ENCODE peak calls at places on chromosomes 7 and 10, in four cellular contexts. One of them, this sample, is unnamed. For H3K27me3 and H3K4me1, the result is how much of the 10 kb centered on the place peaks cover.

GRCh38 chr7:95859434-95859833 is 87.1 kb downstream of the DYNC1I1 start:
- DNase-seq in PC-3: peak
- DNase-seq in Peyer's patch: no peak
- DNase-seq in right cardiac atrium: no peak
- DNase-seq in this sample: no peak

GRCh38 chr10:124003070-124003419 is 90.4 kb downstream of the CHST15 start:
- DNase-seq in PC-3: no peak
- DNase-seq in Peyer's patch: peak
- DNase-seq in right cardiac atrium: no peak
- DNase-seq in this sample: no peak

GRCh38 chr10:31773749-31774148 is 154.9 kb downstream of the ARHGAP12 start:
- DNase-seq in PC-3: no peak
- DNase-seq in Peyer's patch: no peak
- DNase-seq in right cardiac atrium: no peak
- DNase-seq in this sample: no peak

GRCh38 chr10:124106241-124106905 is 13.0 kb upstream of the CHST15 start:
- DNase-seq in PC-3: peak
- DNase-seq in Peyer's patch: peak
- DNase-seq in right cardiac atrium: peak
- DNase-seq in this sample: peak

GRCh38 chr7:3427957-3428356 is 126.9 kb downstream of the SDK1 start:
- DNase-seq in PC-3: peak
- DNase-seq in Peyer's patch: no peak
- DNase-seq in right cardiac atrium: no peak
- DNase-seq in this sample: peak

GRCh38 chr7:2209146-2209960 is 23.4 kb downstream of the MAD1L1 start:
- DNase-seq in PC-3: peak
- DNase-seq in Peyer's patch: peak
- DNase-seq in right cardiac atrium: peak
- DNase-seq in this sample: peak

GRCh38 chr7:116236020-116236630 is 25.8 kb downstream of the TES start:
- DNase-seq in PC-3: peak
- DNase-seq in Peyer's patch: peak
- DNase-seq in right cardiac atrium: peak
- DNase-seq in this sample: peak

GRCh38 chr7:157470699-157471098 is 133.9 kb downstream of the DNAJB6 start:
- DNase-seq in PC-3: no peak
- DNase-seq in Peyer's patch: peak
- DNase-seq in right cardiac atrium: no peak
- DNase-seq in this sample: no peak

GRCh38 chr7:40733578-40733977 is 598.8 kb downstream of the SUGCT start:
- DNase-seq in PC-3: no peak
- DNase-seq in Peyer's patch: no peak
- DNase-seq in right cardiac atrium: no peak
- DNase-seq in this sample: no peak

GRCh38 chr10:99443483-99443882 is 13.1 kb upstream of the GOT1 start:
- DNase-seq in PC-3: no peak
- DNase-seq in Peyer's patch: no peak
- DNase-seq in right cardiac atrium: no peak
- DNase-seq in this sample: no peak

GRCh38 chr7:156895024-156895780 is 2.2 kb upstream of the LMBR1 start:
- DNase-seq in PC-3: no peak
- DNase-seq in Peyer's patch: no peak
- DNase-seq in right cardiac atrium: no peak
- DNase-seq in this sample: no peak

GRCh38 chr7:92751902-92752901 is 84.2 kb downstream of the CDK6 start:
- DNase-seq in PC-3: peak
- DNase-seq in Peyer's patch: no peak
- DNase-seq in right cardiac atrium: no peak
- DNase-seq in this sample: no peak

GRCh38 chr10:119724630-119725549 is 960 bp upstream of the INPP5F start:
- DNase-seq in PC-3: no peak
- DNase-seq in Peyer's patch: no peak
- DNase-seq in right cardiac atrium: no peak
- DNase-seq in this sample: no peak

GRCh38 chr10:90138844-90139243 is 437.5 kb downstream of the KIF20B start:
- DNase-seq in PC-3: peak
- DNase-seq in Peyer's patch: no peak
- DNase-seq in right cardiac atrium: no peak
- DNase-seq in this sample: peak

GRCh38 chr7:46930336-46930735 is 651.6 kb downstream of the TNS3 start:
- DNase-seq in PC-3: peak
- DNase-seq in Peyer's patch: no peak
- DNase-seq in right cardiac atrium: peak
- DNase-seq in this sample: no peak

GRCh38 chr10:117214401-117214800 is 17.1 kb downstream of the KCNK18 start:
- DNase-seq in PC-3: peak
- DNase-seq in Peyer's patch: no peak
- DNase-seq in right cardiac atrium: no peak
- DNase-seq in this sample: no peak

GRCh38 chr7:91242097-91242846 is 22.0 kb upstream of the FZD1 start:
- DNase-seq in PC-3: peak
- DNase-seq in Peyer's patch: no peak
- DNase-seq in right cardiac atrium: no peak
- DNase-seq in this sample: no peak

GRCh38 chr7:20440472-20441105 is 109.9 kb downstream of the ITGB8 start:
- DNase-seq in PC-3: peak
- DNase-seq in Peyer's patch: peak
- DNase-seq in right cardiac atrium: peak
- DNase-seq in this sample: peak

GRCh38 chr7:92621026-92621540 is 30.9 kb upstream of the FAM133B start:
- DNase-seq in PC-3: peak
- DNase-seq in Peyer's patch: peak
- DNase-seq in right cardiac atrium: peak
- DNase-seq in this sample: peak

GRCh38 chr10:33387720-33388119 is 53.3 kb upstream of the NRP1 start:
- DNase-seq in PC-3: no peak
- DNase-seq in Peyer's patch: no peak
- DNase-seq in right cardiac atrium: no peak
- DNase-seq in this sample: no peak

GRCh38 chr10:110762109-110762848 is 109.4 kb upstream of the PDCD4 start:
- DNase-seq in PC-3: no peak
- DNase-seq in Peyer's patch: no peak
- DNase-seq in right cardiac atrium: no peak
- DNase-seq in this sample: no peak

GRCh38 chr7:141366098-141366621 is 185.1 kb upstream of the AGK start:
- DNase-seq in PC-3: no peak
- DNase-seq in Peyer's patch: no peak
- DNase-seq in right cardiac atrium: no peak
- DNase-seq in this sample: no peak

GRCh38 chr10:128697437-128697836 is 571.2 kb upstream of the MKI67 start:
- DNase-seq in PC-3: no peak
- DNase-seq in Peyer's patch: no peak
- DNase-seq in right cardiac atrium: no peak
- DNase-seq in this sample: no peak

GRCh38 chr10:36671607-36672006 is 453.8 kb upstream of the ANKRD30A start:
- DNase-seq in PC-3: peak
- DNase-seq in Peyer's patch: no peak
- DNase-seq in right cardiac atrium: no peak
- DNase-seq in this sample: no peak

GRCh38 chr7:2701832-2702593 is 14.0 kb downstream of the AMZ1 start:
- DNase-seq in PC-3: no peak
- DNase-seq in Peyer's patch: no peak
- DNase-seq in right cardiac atrium: peak
- DNase-seq in this sample: peak

GRCh38 chr10:15563161-15563715 is 156.5 kb downstream of the ITGA8 start:
- DNase-seq in PC-3: no peak
- DNase-seq in Peyer's patch: no peak
- DNase-seq in right cardiac atrium: no peak
- DNase-seq in this sample: no peak

GRCh38 chr7:35519971-35520809 is 174.7 kb downstream of the HERPUD2 start:
- DNase-seq in PC-3: peak
- DNase-seq in Peyer's patch: peak
- DNase-seq in right cardiac atrium: peak
- DNase-seq in this sample: peak

GRCh38 chr10:99346247-99346646 is 17.1 kb downstream of the CNNM1 start:
- DNase-seq in PC-3: peak
- DNase-seq in Peyer's patch: no peak
- DNase-seq in right cardiac atrium: no peak
- DNase-seq in this sample: peak

GRCh38 chr7:30412810-30413504 is 65.6 kb downstream of the NOD1 start:
- DNase-seq in PC-3: peak
- DNase-seq in Peyer's patch: peak
- DNase-seq in right cardiac atrium: no peak
- DNase-seq in this sample: peak

GRCh38 chr10:23534328-23534727 is 95.5 kb downstream of the OTUD1 start:
- DNase-seq in PC-3: no peak
- DNase-seq in Peyer's patch: no peak
- DNase-seq in right cardiac atrium: no peak
- DNase-seq in this sample: no peak

GRCh38 chr10:113059001-113059780 is 109.1 kb downstream of the TCF7L2 start:
- DNase-seq in PC-3: no peak
- DNase-seq in Peyer's patch: no peak
- DNase-seq in right cardiac atrium: peak
- DNase-seq in this sample: peak

GRCh38 chr7:2876031-2876862 is 32.1 kb upstream of the GNA12 start:
- DNase-seq in PC-3: peak
- DNase-seq in Peyer's patch: no peak
- DNase-seq in right cardiac atrium: no peak
- DNase-seq in this sample: peak

GRCh38 chr10:101779544-101780186 is 3.6 kb downstream of the NPM3 start:
- DNase-seq in PC-3: peak
- DNase-seq in Peyer's patch: peak
- DNase-seq in right cardiac atrium: peak
- DNase-seq in this sample: peak

GRCh38 chr7:155318245-155318644 is 20.6 kb downstream of the INSIG1 start:
- DNase-seq in PC-3: no peak
- DNase-seq in Peyer's patch: no peak
- DNase-seq in right cardiac atrium: no peak
- DNase-seq in this sample: no peak
- H3K27me3 ChIP-seq in PC-3: under half
- H3K27me3 ChIP-seq in Peyer's patch: under half
- H3K27me3 ChIP-seq in right cardiac atrium: under half
- H3K27me3 ChIP-seq in this sample: under half

GRCh38 chr10:75683158-75683557 is 251.7 kb downstream of the LRMDA start:
- DNase-seq in PC-3: peak
- DNase-seq in Peyer's patch: no peak
- DNase-seq in right cardiac atrium: no peak
- DNase-seq in this sample: no peak

GRCh38 chr10:75681334-75681733 is 249.9 kb downstream of the LRMDA start:
- DNase-seq in PC-3: no peak
- DNase-seq in Peyer's patch: no peak
- DNase-seq in right cardiac atrium: no peak
- DNase-seq in this sample: no peak

GRCh38 chr10:75679546-75679945 is 248.1 kb downstream of the LRMDA start:
- DNase-seq in PC-3: peak
- DNase-seq in Peyer's patch: no peak
- DNase-seq in right cardiac atrium: no peak
- DNase-seq in this sample: no peak

DNA sequence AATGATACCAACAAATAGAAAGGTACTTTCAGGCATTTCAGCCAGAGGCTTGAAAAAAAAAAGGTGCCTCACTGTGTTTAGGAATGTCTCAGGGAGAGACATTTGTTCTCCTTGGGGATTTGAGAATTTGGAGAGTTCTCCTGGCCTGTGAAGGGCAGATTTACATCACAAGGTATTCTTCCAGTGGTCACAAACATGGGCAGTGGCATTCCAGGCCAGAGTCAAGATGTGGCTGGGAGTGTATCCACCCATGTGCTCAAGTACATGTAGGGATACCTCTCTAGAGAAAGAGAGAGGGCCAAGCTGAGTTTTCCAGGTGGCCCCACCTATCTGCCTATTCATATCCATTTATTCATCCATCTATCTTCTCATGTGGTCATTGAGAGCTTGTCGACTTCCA is 253.8 kb downstream of the LRMDA start:
- DNase-seq in PC-3: no peak
- DNase-seq in Peyer's patch: no peak
- DNase-seq in right cardiac atrium: no peak
- DNase-seq in this sample: no peak
- H3K4me3 ChIP-seq in PC-3: no peak
- H3K4me3 ChIP-seq in Peyer's patch: no peak
- H3K4me3 ChIP-seq in right cardiac atrium: no peak
- H3K4me3 ChIP-seq in this sample: no peak

DNA sequence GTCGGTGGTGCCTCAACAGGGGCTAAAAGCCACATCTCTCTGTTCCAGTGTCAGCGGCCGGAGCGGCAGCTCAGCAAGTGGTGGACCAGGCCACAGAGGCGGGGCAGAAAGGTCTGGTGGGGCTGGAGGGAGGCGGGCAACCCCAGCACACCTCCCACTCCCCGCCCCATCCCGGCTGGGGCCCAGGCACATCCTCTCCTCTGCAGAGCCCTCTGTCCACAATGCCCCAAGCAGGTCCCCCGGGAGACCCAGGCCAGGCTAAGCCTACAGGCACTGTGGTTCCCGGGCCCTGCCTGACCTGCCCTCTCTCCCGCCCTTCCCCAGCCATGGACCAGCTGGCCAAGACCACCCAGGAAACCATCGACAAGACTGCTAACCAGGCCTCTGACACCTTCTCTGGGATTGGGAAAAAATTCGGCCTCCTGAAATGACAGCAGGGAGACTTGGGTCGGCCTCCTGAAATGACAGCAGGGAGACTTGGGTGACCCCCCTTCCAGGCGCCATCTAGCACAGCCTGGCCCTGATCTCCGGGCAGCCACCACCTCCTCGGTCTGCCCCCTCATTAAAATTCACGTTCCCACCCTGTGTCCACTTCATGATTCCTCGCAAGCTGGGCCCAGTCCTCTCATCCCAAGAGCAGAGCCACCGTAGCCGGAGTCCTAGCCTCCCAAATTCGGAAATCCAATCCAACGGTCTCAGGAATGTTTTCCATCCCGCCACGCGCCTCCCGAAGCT is 2.0 kb downstream of the ADIRF start:
- DNase-seq in PC-3: peak
- DNase-seq in Peyer's patch: peak
- DNase-seq in right cardiac atrium: peak
- DNase-seq in this sample: peak
- H3K4me1 ChIP-seq in PC-3: half or more
- H3K4me1 ChIP-seq in Peyer's patch: under half
- H3K4me1 ChIP-seq in right cardiac atrium: under half
- H3K4me1 ChIP-seq in this sample: under half

GRCh38 chr10:86392723-86393094 is 26.1 kb upstream of the GRID1 start:
- DNase-seq in PC-3: no peak
- DNase-seq in Peyer's patch: no peak
- DNase-seq in right cardiac atrium: no peak
- DNase-seq in this sample: no peak

GRCh38 chr10:86391236-86391840 is 24.7 kb upstream of the GRID1 start:
- DNase-seq in PC-3: no peak
- DNase-seq in Peyer's patch: no peak
- DNase-seq in right cardiac atrium: no peak
- DNase-seq in this sample: no peak

GRCh38 chr10:86391986-86392722 is 25.6 kb upstream of the GRID1 start:
- DNase-seq in PC-3: no peak
- DNase-seq in Peyer's patch: no peak
- DNase-seq in right cardiac atrium: no peak
- DNase-seq in this sample: no peak

GRCh38 chr10:86393858-86394472 is 27.4 kb upstream of the GRID1 start:
- DNase-seq in PC-3: no peak
- DNase-seq in Peyer's patch: no peak
- DNase-seq in right cardiac atrium: no peak
- DNase-seq in this sample: no peak

GRCh38 chr10:86393401-86393800 is 26.8 kb upstream of the GRID1 start:
- DNase-seq in PC-3: no peak
- DNase-seq in Peyer's patch: no peak
- DNase-seq in right cardiac atrium: no peak
- DNase-seq in this sample: no peak
- H3K27me3 ChIP-seq in PC-3: under half
- H3K27me3 ChIP-seq in Peyer's patch: under half
- H3K27me3 ChIP-seq in right cardiac atrium: under half
- H3K27me3 ChIP-seq in this sample: under half

This sample was measured in testis.